ENCODE peak calls at places on chromosomes 11 and 22, in five cellular contexts. K is CD4-positive, alpha-beta memory T cell; S is lower lobe of right lung; Y is tibial artery; X is GM23338. W is an unnamed sample.

GRCh38 chr11:17822021-17822781 is 87.6 kb downstream of the KCNC1 start:
- DNase-seq in K (no peak), S (no peak), Y (no peak), X (peak; percentile 19), W (peak; percentile 63)

GRCh38 chr11:63243533-63243932 is at the start of gene SLC22A25:
- DNase-seq in K (no peak), S (peak; percentile 55), Y (no peak), X (no peak), W (no peak)

GRCh38 chr11:43952401-43953342 is 10.2 kb downstream of the C11orf96 start:
- DNase-seq in K (no peak), S (no peak), Y (no peak), X (no peak), W (no peak)

GRCh38 chr22:49954991-49955580 is 5.5 kb upstream of the PIM3 start:
- DNase-seq in K (no peak), S (peak; percentile 54), Y (no peak), X (no peak), W (no peak)

GRCh38 chr22:43798492-43798891 is 13.6 kb downstream of the EFCAB6 start:
- DNase-seq in K (no peak), S (no peak), Y (no peak), X (no peak), W (no peak)

GRCh38 chr11:97772696-97773095 is 1248.1 kb upstream of the CNTN5 start:
- DNase-seq in K (no peak), S (no peak), Y (no peak), X (no peak), W (no peak)

GRCh38 chr11:75513250-75513649 is 12.5 kb downstream of the GDPD5 start:
- DNase-seq in K (no peak), S (no peak), Y (no peak), X (no peak), W (no peak)

GRCh38 chr22:48104102-48104738 is 1341.8 kb downstream of the TBC1D22A start:
- DNase-seq in K (no peak), S (no peak), Y (no peak), X (no peak), W (no peak)

GRCh38 chr11:91932151-91932821 is 292.3 kb upstream of the FAT3 start:
- DNase-seq in K (no peak), S (no peak), Y (no peak), X (peak; percentile 3), W (no peak)

GRCh38 chr11:111833524-111833923 is 37.9 kb downstream of the ALG9 start:
- DNase-seq in K (no peak), S (no peak), Y (no peak), X (peak; percentile 8), W (no peak)

GRCh38 chr11:74507582-74507981 is 14.1 kb upstream of the LIPT2 start:
- DNase-seq in K (no peak), S (no peak), Y (no peak), X (no peak), W (no peak)

GRCh38 chr11:74505911-74506310 is 12.4 kb upstream of the LIPT2 start:
- DNase-seq in K (no peak), S (no peak), Y (no peak), X (no peak), W (no peak)

GRCh38 chr11:74506823-74507222 is 13.3 kb upstream of the LIPT2 start:
- DNase-seq in K (no peak), S (no peak), Y (no peak), X (no peak), W (no peak)

DNA sequence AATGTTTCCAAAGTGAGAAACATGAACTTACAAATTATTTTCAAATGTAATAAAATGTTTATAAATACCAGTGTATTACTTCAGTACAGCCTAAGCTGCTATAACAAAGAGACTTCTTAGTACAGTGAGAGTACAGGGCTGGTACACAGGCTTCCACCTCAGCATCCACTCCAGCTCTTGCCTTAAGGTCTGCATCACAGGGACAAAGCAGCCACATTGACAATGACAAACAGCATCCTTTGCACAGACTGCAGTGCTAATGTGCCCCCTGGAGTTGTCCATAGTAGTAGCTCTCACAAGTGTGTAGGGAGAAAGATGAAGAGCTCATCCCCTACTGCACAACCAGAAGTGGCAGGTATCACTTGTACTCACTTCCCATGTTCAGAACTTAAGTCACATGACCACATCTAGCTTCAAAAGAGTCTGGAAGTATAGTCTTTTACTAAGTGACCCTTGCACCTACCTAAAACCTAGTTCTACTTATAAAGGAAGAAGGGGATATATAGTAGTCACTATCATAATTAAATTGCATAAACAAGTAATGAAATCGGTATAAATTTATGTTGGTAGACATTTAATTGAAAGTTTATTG is 10.7 kb upstream of the LIPT2 start:
- DNase-seq in K (no peak), S (no peak), Y (no peak), X (no peak), W (no peak)
- H3K4me1 ChIP-seq in K (no peaks in the 10 kb centered on the region), S (no peaks in the 10 kb centered on the region), Y (no peaks in the 10 kb centered on the region), X (no peaks in the 10 kb centered on the region), W (no peaks in the 10 kb centered on the region)

DNA sequence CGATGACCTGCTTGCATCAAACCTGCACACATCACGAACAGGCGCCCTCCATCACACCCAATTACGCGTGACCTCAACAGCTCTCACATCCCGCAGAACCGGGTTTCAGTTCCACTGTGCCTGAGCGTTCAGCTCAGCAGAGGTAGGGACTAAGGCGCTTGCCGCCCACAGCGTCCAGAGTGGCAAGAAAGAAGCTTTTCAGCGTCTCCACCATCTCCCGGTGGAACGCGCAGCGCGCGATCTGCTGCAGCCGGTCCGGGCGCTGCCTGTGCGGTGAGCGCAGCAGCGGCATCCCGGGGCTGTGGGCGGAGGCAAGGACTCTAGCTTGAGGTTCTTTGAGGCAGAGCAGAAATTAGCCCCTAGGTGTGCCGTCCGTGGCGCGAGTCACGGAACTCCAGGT is 1.5 kb upstream of the CALCA start:
- DNase-seq in K (peak; percentile 19), S (no peak), Y (no peak), X (peak; percentile 60), W (peak; percentile 79)
- H3K27me3 ChIP-seq in K (peaks cover 48% of the 10 kb centered on the region), S (peaks cover 74% of the 10 kb centered on the region), Y (no peaks in the 10 kb centered on the region), X (peaks cover 87% of the 10 kb centered on the region), W (peaks cover 1% of the 10 kb centered on the region)

DNA sequence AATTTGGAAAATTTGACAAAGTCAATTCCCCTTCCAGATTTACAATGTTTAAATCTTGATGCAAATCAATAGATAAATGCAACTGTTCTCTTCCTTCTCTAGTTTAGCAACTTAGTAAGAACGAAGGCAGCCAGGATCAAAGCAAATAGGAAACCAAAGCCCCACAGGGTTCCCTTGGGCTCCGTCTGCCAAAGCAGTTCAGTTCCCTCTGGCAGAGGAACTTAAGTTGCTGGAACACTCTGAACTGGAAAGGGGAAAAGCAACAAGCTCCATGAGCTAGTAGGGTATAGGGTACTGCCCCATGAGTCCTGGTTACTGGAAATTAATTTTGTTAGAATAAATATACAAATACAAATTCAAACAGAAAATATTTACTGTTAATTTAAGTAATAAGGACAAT is 91.3 kb downstream of the RELT start:
- DNase-seq in K (no peak), S (no peak), Y (peak; percentile 48), X (no peak), W (no peak)
- H3K4me1 ChIP-seq in K (no peaks in the 10 kb centered on the region), S (peaks cover 58% of the 10 kb centered on the region), Y (peaks cover 45% of the 10 kb centered on the region), X (no peaks in the 10 kb centered on the region), W (peaks cover 1% of the 10 kb centered on the region)

DNA sequence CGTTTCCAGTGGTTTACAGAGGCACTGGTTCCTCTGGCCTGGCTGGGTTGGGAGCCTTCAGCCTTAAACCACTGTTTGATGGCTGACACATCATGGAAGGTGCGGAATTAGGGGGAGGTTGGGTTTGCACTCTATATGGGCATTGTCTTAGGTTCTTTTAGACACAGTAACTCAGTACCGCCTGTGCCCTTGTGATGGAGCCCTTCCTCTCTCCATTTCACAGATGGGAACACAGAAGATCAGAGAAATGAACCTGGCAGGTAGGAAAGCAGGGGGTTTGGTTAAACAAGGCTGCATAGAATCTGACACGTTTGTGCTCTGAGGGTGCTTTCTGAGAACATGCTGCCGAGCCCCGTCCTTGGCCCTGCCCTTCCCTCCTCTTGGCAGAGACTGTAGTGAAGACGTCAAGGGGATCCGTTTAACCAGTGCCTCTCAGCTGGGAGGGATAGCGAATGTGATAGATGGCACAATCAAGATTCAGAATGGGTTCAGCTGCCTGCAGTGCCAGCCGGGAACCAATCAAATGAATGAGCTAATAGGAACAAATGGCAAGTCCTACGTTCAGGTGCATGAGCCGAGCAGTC is 228.6 kb downstream of the TBC1D22A start:
- DNase-seq in K (no peak), S (no peak), Y (no peak), X (no peak), W (no peak)
- H3K27me3 ChIP-seq in K (no peaks in the 10 kb centered on the region), S (no peaks in the 10 kb centered on the region), Y (no peaks in the 10 kb centered on the region), X (no peaks in the 10 kb centered on the region), W (no peaks in the 10 kb centered on the region)

DNA sequence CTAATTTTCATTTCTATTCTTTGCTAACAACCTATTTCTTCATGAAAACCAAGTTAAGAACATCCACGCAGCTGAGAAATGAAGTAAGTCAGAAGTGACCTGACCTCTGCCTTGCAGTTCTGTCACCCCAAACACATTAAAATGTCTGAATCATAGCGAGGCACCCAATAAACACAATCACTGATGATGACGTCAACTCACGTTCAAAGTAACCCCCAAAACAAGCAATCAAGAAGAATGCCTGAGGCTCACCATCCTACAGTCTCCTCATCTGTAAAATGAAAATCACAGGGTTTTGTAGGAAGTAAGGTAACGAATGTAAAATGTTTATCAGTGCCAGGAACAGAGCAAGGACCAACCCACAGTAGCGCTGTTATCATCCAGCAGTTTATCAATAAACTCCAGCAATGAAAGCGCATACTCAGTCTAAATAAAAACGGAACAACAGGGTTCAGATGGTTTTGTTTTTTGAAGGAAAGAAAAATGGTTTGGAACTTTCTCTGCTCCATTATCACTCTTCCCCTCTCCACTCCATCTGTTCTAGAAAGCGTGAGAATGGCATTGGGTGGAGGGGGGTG is 110.6 kb downstream of the MICAL3 start:
- DNase-seq in K (no peak), S (no peak), Y (no peak), X (no peak), W (no peak)
- H3K4me1 ChIP-seq in K (peaks cover 16% of the 10 kb centered on the region), S (peaks cover 28% of the 10 kb centered on the region), Y (peaks cover 68% of the 10 kb centered on the region), X (peaks cover 11% of the 10 kb centered on the region), W (no peaks in the 10 kb centered on the region)

GRCh38 chr22:42493393-42493792 is 26.2 kb downstream of the RRP7A start:
- DNase-seq in K (no peak), S (no peak), Y (no peak), X (peak; percentile 40), W (no peak)
- H3K27me3 ChIP-seq in K (no peaks in the 10 kb centered on the region), S (no peaks in the 10 kb centered on the region), Y (no peaks in the 10 kb centered on the region), X (no peaks in the 10 kb centered on the region), W (no peaks in the 10 kb centered on the region)

DNA sequence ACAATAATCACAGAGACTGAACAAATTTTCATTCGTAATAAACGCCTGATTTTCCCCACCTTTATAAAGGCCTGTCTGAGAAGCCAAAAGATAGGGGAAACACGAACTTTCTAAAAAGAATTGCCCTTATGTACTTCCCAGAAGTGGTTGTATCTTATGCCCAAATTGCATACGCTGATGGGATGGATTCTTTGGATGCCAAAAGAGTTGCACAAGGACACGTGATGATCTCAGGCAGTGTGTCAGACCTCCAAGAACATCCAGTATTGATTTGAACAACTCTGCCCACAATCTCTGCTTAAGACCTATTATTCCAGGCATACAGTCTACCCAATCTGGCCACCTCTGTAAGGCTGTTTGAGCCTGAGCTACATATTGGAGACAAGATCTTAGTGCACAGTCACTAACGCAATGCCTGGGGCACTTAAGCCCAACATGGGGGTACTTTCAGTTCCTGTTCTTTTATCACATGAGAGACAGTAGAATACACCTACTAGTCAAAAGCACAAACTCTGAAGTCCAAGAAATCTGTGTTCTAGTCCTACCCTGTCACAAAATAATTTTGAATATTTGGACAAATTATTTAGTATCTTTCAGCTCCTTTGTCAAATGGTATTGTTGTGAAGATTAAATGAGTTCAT is 38.9 kb downstream of the OR10A6 start:
- DNase-seq in K (no peak), S (no peak), Y (no peak), X (no peak), W (no peak)
- H3K4me1 ChIP-seq in K (peaks cover 3% of the 10 kb centered on the region), S (peaks cover 13% of the 10 kb centered on the region), Y (no peaks in the 10 kb centered on the region), X (peaks cover 18% of the 10 kb centered on the region), W (no peaks in the 10 kb centered on the region)

DNA sequence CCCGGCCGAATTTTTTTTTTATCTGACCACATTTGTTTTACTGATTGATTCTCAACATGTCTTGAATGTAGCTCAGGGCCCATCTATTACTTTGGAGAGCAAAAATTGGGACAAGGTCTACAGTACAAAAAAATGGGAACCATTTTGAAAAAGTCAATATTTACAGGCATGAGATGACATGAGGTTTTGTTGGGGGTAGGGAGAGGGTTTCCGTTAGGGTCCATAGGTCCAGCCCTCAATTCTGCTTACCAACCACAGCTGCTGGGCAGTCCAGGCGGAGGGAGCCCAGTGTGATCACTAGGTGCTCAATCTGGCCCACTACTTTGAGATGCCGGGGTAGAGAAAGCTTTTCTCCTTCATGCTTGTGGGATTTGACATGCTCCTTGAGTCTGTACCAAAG is 18.3 kb downstream of the NRIP3 start:
- DNase-seq in K (no peak), S (no peak), Y (no peak), X (no peak), W (no peak)
- H3K27me3 ChIP-seq in K (no peaks in the 10 kb centered on the region), S (no peaks in the 10 kb centered on the region), Y (no peaks in the 10 kb centered on the region), X (no peaks in the 10 kb centered on the region), W (no peaks in the 10 kb centered on the region)